ENCODE peak calls at places on chromosomes 4 and X, in four cellular contexts. One of them, this sample, is unnamed.

GRCh38 chr4:150178161-150178560 is 99.9 kb downstream of the DCLK2 start:
- DNase-seq in GM23248: no peak
- DNase-seq in tibial artery: no peak
- DNase-seq in mesenchymal stem cell: no peak
- DNase-seq in this sample: no peak

GRCh38 chrX:129445436-129445835 is 77.9 kb downstream of the SMARCA1 start:
- DNase-seq in mesenchymal stem cell: no peak
- DNase-seq in GM23248: no peak
- DNase-seq in tibial artery: no peak
- DNase-seq in this sample: no peak

GRCh38 chrX:47214435-47215077 is 3.9 kb upstream of the CDK16 start:
- DNase-seq in mesenchymal stem cell: no peak
- DNase-seq in tibial artery: no peak
- DNase-seq in GM23248: no peak
- DNase-seq in this sample: no peak

GRCh38 chr4:577499-578450 is 1.7 kb upstream of the TMEM271 start:
- DNase-seq in tibial artery: no peak
- DNase-seq in GM23248: peak; percentile 54
- DNase-seq in mesenchymal stem cell: peak; percentile 41
- DNase-seq in this sample: no peak

GRCh38 chrX:27186671-27187070 is 276.5 kb downstream of the PPP4R3C start:
- DNase-seq in tibial artery: no peak
- DNase-seq in mesenchymal stem cell: peak; percentile 4
- DNase-seq in GM23248: peak; percentile 45
- DNase-seq in this sample: no peak

GRCh38 chr4:174119051-174119450 is 164.4 kb downstream of the FBXO8 start:
- DNase-seq in tibial artery: no peak
- DNase-seq in GM23248: peak; percentile 90
- DNase-seq in mesenchymal stem cell: peak; percentile 88
- DNase-seq in this sample: no peak

GRCh38 chrX:54397113-54397512 is 39.3 kb upstream of the WNK3 start:
- DNase-seq in tibial artery: no peak
- DNase-seq in mesenchymal stem cell: no peak
- DNase-seq in GM23248: no peak
- DNase-seq in this sample: no peak

GRCh38 chr4:71382125-71382524 is 43.3 kb downstream of the SLC4A4 start:
- DNase-seq in GM23248: no peak
- DNase-seq in tibial artery: no peak
- DNase-seq in mesenchymal stem cell: no peak
- DNase-seq in this sample: no peak

GRCh38 chr4:22338806-22339205 is 177.1 kb downstream of the ADGRA3 start:
- DNase-seq in GM23248: no peak
- DNase-seq in tibial artery: no peak
- DNase-seq in mesenchymal stem cell: no peak
- DNase-seq in this sample: peak; percentile 30

GRCh38 chr4:102531441-102531840 is 30.3 kb downstream of the NFKB1 start:
- DNase-seq in GM23248: no peak
- DNase-seq in tibial artery: no peak
- DNase-seq in mesenchymal stem cell: no peak
- DNase-seq in this sample: no peak

GRCh38 chrX:113305496-113305895 is 464.9 kb upstream of the AMOT start:
- DNase-seq in GM23248: peak; percentile 82
- DNase-seq in tibial artery: no peak
- DNase-seq in mesenchymal stem cell: peak; percentile 60
- DNase-seq in this sample: no peak

GRCh38 chrX:45172890-45173289 is 27.8 kb downstream of the DIPK2B start:
- DNase-seq in GM23248: peak; percentile 38
- DNase-seq in mesenchymal stem cell: peak; percentile 23
- DNase-seq in tibial artery: no peak
- DNase-seq in this sample: no peak

GRCh38 chr4:113069212-113069892 is 19.9 kb downstream of the ANK2 start:
- DNase-seq in GM23248: peak; percentile 43
- DNase-seq in mesenchymal stem cell: peak; percentile 69
- DNase-seq in tibial artery: no peak
- DNase-seq in this sample: no peak

GRCh38 chr4:56212774-56213173 is 174.5 kb downstream of the AASDH start:
- DNase-seq in GM23248: no peak
- DNase-seq in tibial artery: no peak
- DNase-seq in mesenchymal stem cell: no peak
- DNase-seq in this sample: no peak

GRCh38 chrX:10900585-10901289 is 210.4 kb upstream of the HCCS start:
- DNase-seq in tibial artery: no peak
- DNase-seq in GM23248: peak; percentile 51
- DNase-seq in mesenchymal stem cell: peak; percentile 64
- DNase-seq in this sample: no peak

GRCh38 chr4:134422776-134423175 is 221.2 kb upstream of the PABPC4L start:
- DNase-seq in tibial artery: no peak
- DNase-seq in GM23248: no peak
- DNase-seq in mesenchymal stem cell: no peak
- DNase-seq in this sample: no peak

GRCh38 chr4:22554670-22555069 is 38.8 kb upstream of the ADGRA3 start:
- DNase-seq in mesenchymal stem cell: no peak
- DNase-seq in GM23248: no peak
- DNase-seq in tibial artery: no peak
- DNase-seq in this sample: no peak

GRCh38 chr4:86108152-86108551 is 251.7 kb downstream of the MAPK10 start:
- DNase-seq in mesenchymal stem cell: no peak
- DNase-seq in tibial artery: no peak
- DNase-seq in GM23248: peak; percentile 57
- DNase-seq in this sample: no peak

GRCh38 chr4:47631161-47631560 is 146.1 kb downstream of the ATP10D start:
- DNase-seq in mesenchymal stem cell: no peak
- DNase-seq in GM23248: no peak
- DNase-seq in tibial artery: no peak
- DNase-seq in this sample: no peak

GRCh38 chrX:41184312-41184711 is 99.1 kb downstream of the USP9X start:
- DNase-seq in mesenchymal stem cell: no peak
- DNase-seq in GM23248: no peak
- DNase-seq in tibial artery: no peak
- DNase-seq in this sample: no peak

GRCh38 chrX:74325130-74326059 is 21.4 kb downstream of the ZCCHC13 start:
- DNase-seq in GM23248: no peak
- DNase-seq in mesenchymal stem cell: no peak
- DNase-seq in tibial artery: no peak
- DNase-seq in this sample: no peak

GRCh38 chr4:171644430-171645057 is 168.7 kb upstream of the GALNTL6 start:
- DNase-seq in tibial artery: no peak
- DNase-seq in GM23248: no peak
- DNase-seq in mesenchymal stem cell: no peak
- DNase-seq in this sample: no peak

GRCh38 chr4:78862314-78862737 is 76.9 kb downstream of the PAQR3 start:
- DNase-seq in tibial artery: no peak
- DNase-seq in mesenchymal stem cell: no peak
- DNase-seq in GM23248: no peak
- DNase-seq in this sample: no peak

GRCh38 chr4:101284546-101284945 is 62.8 kb downstream of the PPP3CA start:
- DNase-seq in mesenchymal stem cell: peak; percentile 53
- DNase-seq in tibial artery: no peak
- DNase-seq in GM23248: peak; percentile 49
- DNase-seq in this sample: no peak

GRCh38 chrX:34426334-34426733 is 230.8 kb downstream of the TMEM47 start:
- DNase-seq in tibial artery: no peak
- DNase-seq in mesenchymal stem cell: no peak
- DNase-seq in GM23248: no peak
- DNase-seq in this sample: no peak

GRCh38 chr4:152107736-152108500 is 347.1 kb upstream of the GATB start:
- DNase-seq in mesenchymal stem cell: no peak
- DNase-seq in GM23248: no peak
- DNase-seq in tibial artery: no peak
- DNase-seq in this sample: no peak

GRCh38 chr4:1608821-1609500 is 75.2 kb downstream of the FAM53A start:
- DNase-seq in GM23248: no peak
- DNase-seq in tibial artery: no peak
- DNase-seq in mesenchymal stem cell: no peak
- DNase-seq in this sample: no peak

GRCh38 chr4:147195386-147195785 is 249.7 kb upstream of the TTC29 start:
- DNase-seq in tibial artery: no peak
- DNase-seq in mesenchymal stem cell: no peak
- DNase-seq in GM23248: no peak
- DNase-seq in this sample: no peak

GRCh38 chrX:151871244-151871643 is 41.4 kb upstream of the MAGEA4 start:
- DNase-seq in tibial artery: peak; percentile 16
- DNase-seq in mesenchymal stem cell: peak; percentile 28
- DNase-seq in GM23248: peak; percentile 90
- DNase-seq in this sample: no peak

GRCh38 chr4:15955670-15956069 is 7.3 kb downstream of the FGFBP2 start:
- DNase-seq in GM23248: peak; percentile 42
- DNase-seq in mesenchymal stem cell: peak; percentile 23
- DNase-seq in tibial artery: no peak
- DNase-seq in this sample: no peak

GRCh38 chr4:151436093-151436518 is 27.1 kb downstream of the FHIP1A start:
- DNase-seq in mesenchymal stem cell: no peak
- DNase-seq in tibial artery: no peak
- DNase-seq in GM23248: no peak
- DNase-seq in this sample: no peak

GRCh38 chr4:116885579-116885978 is 199.8 kb downstream of the TRAM1L1 start:
- DNase-seq in GM23248: no peak
- DNase-seq in tibial artery: no peak
- DNase-seq in mesenchymal stem cell: no peak
- DNase-seq in this sample: no peak

GRCh38 chrX:258291-259040 is 22.7 kb upstream of the PLCXD1 start:
- DNase-seq in tibial artery: no peak
- DNase-seq in mesenchymal stem cell: no peak
- DNase-seq in GM23248: no peak
- DNase-seq in this sample: no peak

DNA sequence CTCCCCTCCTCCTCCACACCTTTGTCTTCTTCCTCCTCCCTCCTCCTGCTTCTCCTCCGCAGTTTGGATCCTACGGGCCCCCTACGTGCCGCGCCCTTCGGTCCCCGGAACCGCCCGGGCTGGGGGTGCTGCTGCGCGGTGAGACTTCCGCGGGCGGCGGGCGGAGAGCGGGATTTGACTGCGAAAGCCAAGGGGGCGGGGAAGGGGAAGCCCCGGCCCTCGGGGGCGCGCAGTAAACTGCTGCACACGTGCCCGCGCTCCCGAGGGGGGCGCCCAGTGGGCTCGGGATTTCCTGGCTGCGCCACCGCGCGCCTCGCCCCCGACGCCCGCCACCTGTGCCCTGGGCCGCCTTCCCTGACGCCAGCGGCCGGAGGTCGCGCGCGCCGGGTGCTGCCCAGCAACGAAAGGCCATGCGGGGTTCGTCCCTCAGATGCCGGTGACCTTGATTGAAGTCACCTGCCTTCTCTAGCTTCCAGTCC is 3.3 kb upstream of the NKX3-2 start:
- DNase-seq in GM23248: no peak
- DNase-seq in tibial artery: no peak
- DNase-seq in mesenchymal stem cell: peak; percentile 42
- DNase-seq in this sample: peak; percentile 58
- H3K27me3 ChIP-seq in GM23248: peaks cover 59% of the 10 kb centered on the region
- H3K27me3 ChIP-seq in tibial artery: no peaks in the 10 kb centered on the region
- H3K27me3 ChIP-seq in mesenchymal stem cell: peaks cover 38% of the 10 kb centered on the region
- H3K27me3 ChIP-seq in this sample: peaks cover 70% of the 10 kb centered on the region

GRCh38 chrX:71244359-71245128 is 9.4 kb downstream of the ZMYM3 start:
- DNase-seq in mesenchymal stem cell: no peak
- DNase-seq in GM23248: no peak
- DNase-seq in tibial artery: no peak
- DNase-seq in this sample: no peak
- H3K36me3 ChIP-seq in mesenchymal stem cell: peaks cover 96% of the 10 kb centered on the region
- H3K36me3 ChIP-seq in GM23248: no peaks in the 10 kb centered on the region
- H3K36me3 ChIP-seq in tibial artery: peaks cover 6% of the 10 kb centered on the region
- H3K36me3 ChIP-seq in this sample: peaks cover 70% of the 10 kb centered on the region

DNA sequence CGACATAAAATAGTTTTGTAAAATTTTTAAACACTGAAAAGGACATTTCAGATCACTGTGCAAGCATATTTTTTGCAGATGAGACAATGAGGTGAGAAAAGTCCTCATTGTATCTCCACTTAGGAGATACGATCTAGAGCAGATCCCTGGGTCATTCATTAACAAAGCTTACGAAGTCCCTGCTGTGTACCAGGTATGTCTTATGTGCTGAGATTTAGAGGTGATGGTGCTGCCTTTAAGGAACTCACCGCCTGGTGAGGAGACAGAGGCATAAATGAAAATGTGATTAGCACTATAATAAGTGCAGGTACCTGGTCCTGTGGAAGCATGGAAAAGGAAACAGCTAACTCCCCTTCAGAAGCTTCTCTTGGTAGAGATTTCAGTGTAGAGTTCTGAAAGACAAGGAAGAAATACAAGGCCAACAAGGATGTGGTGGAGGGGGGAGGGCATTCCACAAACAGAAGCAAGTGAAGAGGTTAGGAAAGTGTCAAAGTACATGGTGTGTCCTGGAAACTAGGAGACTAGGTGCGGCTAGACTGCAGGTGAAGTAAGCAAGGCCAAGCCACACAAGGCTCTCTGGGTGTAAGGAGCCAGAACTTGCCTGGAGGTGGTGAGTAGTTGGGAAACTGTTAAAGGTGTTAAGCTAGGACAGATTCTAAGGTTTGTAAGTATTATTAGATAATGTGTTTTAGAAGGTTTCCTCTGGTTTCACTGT is 1.5 kb upstream of the NDNF start:
- DNase-seq in tibial artery: no peak
- DNase-seq in GM23248: no peak
- DNase-seq in mesenchymal stem cell: no peak
- DNase-seq in this sample: no peak
- H3K27me3 ChIP-seq in tibial artery: no peaks in the 10 kb centered on the region
- H3K27me3 ChIP-seq in GM23248: no peaks in the 10 kb centered on the region
- H3K27me3 ChIP-seq in mesenchymal stem cell: peaks cover 35% of the 10 kb centered on the region
- H3K27me3 ChIP-seq in this sample: no peaks in the 10 kb centered on the region

GRCh38 chr4:2744576-2745270 is 11.4 kb downstream of the TNIP2 start:
- DNase-seq in mesenchymal stem cell: no peak
- DNase-seq in GM23248: no peak
- DNase-seq in tibial artery: no peak
- DNase-seq in this sample: no peak

GRCh38 chr4:2746891-2747695 is 9.0 kb downstream of the TNIP2 start:
- DNase-seq in GM23248: no peak
- DNase-seq in tibial artery: no peak
- DNase-seq in mesenchymal stem cell: no peak
- DNase-seq in this sample: no peak

GRCh38 chr4:2743518-2744445 is 12.4 kb downstream of the TNIP2 start:
- DNase-seq in GM23248: no peak
- DNase-seq in mesenchymal stem cell: no peak
- DNase-seq in tibial artery: no peak
- DNase-seq in this sample: no peak

GRCh38 chr4:2745981-2746806 is 9.9 kb downstream of the TNIP2 start:
- DNase-seq in tibial artery: peak; percentile 56
- DNase-seq in GM23248: peak; percentile 76
- DNase-seq in mesenchymal stem cell: peak; percentile 92
- DNase-seq in this sample: peak; percentile 65

GRCh38 chr4:2745516-2745915 is 10.6 kb downstream of the TNIP2 start:
- DNase-seq in tibial artery: no peak
- DNase-seq in GM23248: no peak
- DNase-seq in mesenchymal stem cell: no peak
- DNase-seq in this sample: no peak
- H3K36me3 ChIP-seq in tibial artery: peaks cover 30% of the 10 kb centered on the region
- H3K36me3 ChIP-seq in GM23248: no peaks in the 10 kb centered on the region
- H3K36me3 ChIP-seq in mesenchymal stem cell: peaks cover 63% of the 10 kb centered on the region
- H3K36me3 ChIP-seq in this sample: peaks cover 59% of the 10 kb centered on the region

This sample was measured in heart left ventricle.